ENCODE peak calls at places on chromosomes 3 and 15, in seven cellular contexts. Z is brain microvascular endothelial cell, X is NCI-H1417, U is mesothelial cell of epicardium, B is body of pancreas, R is NCI-H1694, E is T-cell. H is an unnamed sample.

GRCh38 chr15:55991841-55992768 is 1.3 kb downstream of the NEDD4 start:
- DNase-seq in Z (no peak), X (peak; percentile 63), U (no peak), B (no peak), R (no peak), E (no peak), H (no peak)

GRCh38 chr3:197793246-197793645 is 2.2 kb downstream of the LRCH3 start:
- DNase-seq in Z (no peak), X (peak; percentile 49), U (no peak), B (no peak), R (no peak), E (no peak), H (no peak)

GRCh38 chr15:50164458-50164857 is 17.5 kb upstream of the SLC27A2 start:
- DNase-seq in Z (no peak), X (no peak), U (no peak), B (no peak), R (no peak), E (no peak), H (no peak)

GRCh38 chr3:73625124-73625665 is 454 bp upstream of the PDZRN3 start:
- DNase-seq in Z (peak; percentile 32), X (no peak), U (peak; percentile 48), B (peak; percentile 29), R (no peak), E (no peak), H (no peak)

GRCh38 chr3:110318108-110318507 is 753.5 kb upstream of the NECTIN3 start:
- DNase-seq in Z (no peak), X (no peak), U (no peak), B (no peak), R (no peak), E (no peak), H (no peak)

GRCh38 chr3:52351762-52352055 is 35.6 kb downstream of the DNAH1 start:
- DNase-seq in Z (no peak), X (no peak), U (no peak), B (no peak), R (no peak), E (no peak), H (no peak)

GRCh38 chr15:64938192-64938591 is 26.5 kb downstream of the ANKDD1A start:
- DNase-seq in Z (peak; percentile 43), X (no peak), U (peak; percentile 10), B (peak; percentile 15), R (no peak), E (no peak), H (no peak)

GRCh38 chr3:4508048-4508981 is 15.2 kb downstream of the ITPR1 start:
- DNase-seq in Z (no peak), X (no peak), U (no peak), B (no peak), R (no peak), E (no peak), H (no peak)

GRCh38 chr3:138559134-138559533 is 34.9 kb downstream of the CEP70 start:
- DNase-seq in Z (no peak), X (no peak), U (no peak), B (no peak), R (no peak), E (no peak), H (no peak)

GRCh38 chr3:25897019-25897418 is 107.1 kb downstream of the OXSM start:
- DNase-seq in Z (peak; percentile 9), X (no peak), U (no peak), B (no peak), R (no peak), E (no peak), H (no peak)

GRCh38 chr15:49215768-49216739 is 46.0 kb downstream of the GALK2 start:
- DNase-seq in Z (no peak), X (peak; percentile 17), U (no peak), B (peak; percentile 49), R (no peak), E (no peak), H (no peak)

GRCh38 chr15:81235781-81236507 is 39.3 kb downstream of the IL16 start:
- DNase-seq in Z (peak; percentile 94), X (no peak), U (no peak), B (peak; percentile 29), R (no peak), E (no peak), H (no peak)

GRCh38 chr3:3127432-3128010 is 781 bp downstream of the TRNT1 start:
- DNase-seq in Z (no peak), X (peak; percentile 40), U (no peak), B (no peak), R (no peak), E (peak; percentile 35), H (no peak)

GRCh38 chr3:16466822-16467221 is 46.7 kb downstream of the RFTN1 start:
- DNase-seq in Z (no peak), X (no peak), U (no peak), B (no peak), R (no peak), E (no peak), H (no peak)

GRCh38 chr15:33915571-33916407 is 52.5 kb upstream of the CHRM5 start:
- DNase-seq in Z (no peak), X (peak; percentile 28), U (no peak), B (no peak), R (no peak), E (no peak), H (no peak)

GRCh38 chr3:182435860-182436259 is 357.4 kb upstream of the ATP11B start:
- DNase-seq in Z (no peak), X (peak; percentile 72), U (no peak), B (no peak), R (no peak), E (no peak), H (no peak)

GRCh38 chr3:173529062-173529711 is 131.6 kb downstream of the NLGN1 start:
- DNase-seq in Z (no peak), X (peak; percentile 19), U (no peak), B (peak; percentile 27), R (peak; percentile 2), E (no peak), H (no peak)

GRCh38 chr15:92579486-92579885 is 76.1 kb downstream of the FAM174B start:
- DNase-seq in Z (no peak), X (no peak), U (no peak), B (no peak), R (no peak), E (no peak), H (no peak)

GRCh38 chr3:152382312-152383135 is 113.8 kb downstream of the MBNL1 start:
- DNase-seq in Z (no peak), X (no peak), U (no peak), B (no peak), R (no peak), E (no peak), H (no peak)

GRCh38 chr3:194964809-194965208 is 279.1 kb downstream of the FAM43A start:
- DNase-seq in Z (no peak), X (no peak), U (peak; percentile 24), B (no peak), R (no peak), E (no peak), H (no peak)

GRCh38 chr15:26771168-26771916 is 1.5 kb downstream of the GABRB3 start:
- DNase-seq in Z (no peak), X (peak; percentile 88), U (peak; percentile 88), B (peak; percentile 17), R (no peak), E (no peak), H (no peak)

GRCh38 chr3:53493997-53494791 is at the start of gene CACNA1D:
- DNase-seq in Z (no peak), X (peak; percentile 71), U (peak; percentile 61), B (peak; percentile 79), R (no peak), E (no peak), H (no peak)